ENCODE peak calls at places on chromosome 20, in six cellular contexts. One of them, this sample, is unnamed.

GRCh38 chr20:49187330-49188100 is 619 bp downstream of the STAU1 start:
- DNase-seq in naive B cell: peak
- DNase-seq in H9: peak
- DNase-seq in fibroblast of pulmonary artery: no peak
- DNase-seq in heart right ventricle: no peak
- DNase-seq in NB4: peak
- DNase-seq in this sample: peak

GRCh38 chr20:8431538-8432434 is 299.7 kb downstream of the PLCB1 start:
- DNase-seq in naive B cell: no peak
- DNase-seq in H9: peak
- DNase-seq in fibroblast of pulmonary artery: peak
- DNase-seq in heart right ventricle: peak
- DNase-seq in NB4: no peak
- DNase-seq in this sample: no peak

GRCh38 chr20:40942775-40943174 is 85.8 kb upstream of the TOP1 start:
- DNase-seq in naive B cell: no peak
- DNase-seq in H9: no peak
- DNase-seq in fibroblast of pulmonary artery: no peak
- DNase-seq in heart right ventricle: no peak
- DNase-seq in NB4: no peak
- DNase-seq in this sample: no peak

GRCh38 chr20:57498425-57499400 is 26.2 kb downstream of the CTCFL start:
- DNase-seq in naive B cell: no peak
- DNase-seq in H9: peak
- DNase-seq in fibroblast of pulmonary artery: peak
- DNase-seq in heart right ventricle: no peak
- DNase-seq in NB4: peak
- DNase-seq in this sample: no peak

GRCh38 chr20:18056174-18057105 is 1.3 kb downstream of the OVOL2 start:
- DNase-seq in naive B cell: no peak
- DNase-seq in H9: peak
- DNase-seq in fibroblast of pulmonary artery: peak
- DNase-seq in heart right ventricle: no peak
- DNase-seq in NB4: peak
- DNase-seq in this sample: peak

GRCh38 chr20:25058797-25059486 is 1.0 kb upstream of the ACSS1 start:
- DNase-seq in naive B cell: no peak
- DNase-seq in H9: no peak
- DNase-seq in fibroblast of pulmonary artery: peak
- DNase-seq in heart right ventricle: no peak
- DNase-seq in NB4: peak
- DNase-seq in this sample: no peak

GRCh38 chr20:14518648-14519047 is 181.2 kb upstream of the FLRT3 start:
- DNase-seq in naive B cell: no peak
- DNase-seq in H9: no peak
- DNase-seq in fibroblast of pulmonary artery: no peak
- DNase-seq in heart right ventricle: no peak
- DNase-seq in NB4: no peak
- DNase-seq in this sample: no peak

GRCh38 chr20:32327087-32327681 is 30.9 kb upstream of the ASXL1 start:
- DNase-seq in naive B cell: no peak
- DNase-seq in H9: no peak
- DNase-seq in fibroblast of pulmonary artery: peak
- DNase-seq in heart right ventricle: no peak
- DNase-seq in NB4: no peak
- DNase-seq in this sample: no peak

GRCh38 chr20:58852559-58853271 is at the start of gene GNAS:
- DNase-seq in naive B cell: no peak
- DNase-seq in H9: peak
- DNase-seq in fibroblast of pulmonary artery: peak
- DNase-seq in heart right ventricle: peak
- DNase-seq in NB4: peak
- DNase-seq in this sample: peak

GRCh38 chr20:59770270-59770669 is 163.2 kb downstream of the SYCP2 start:
- DNase-seq in naive B cell: no peak
- DNase-seq in H9: no peak
- DNase-seq in fibroblast of pulmonary artery: no peak
- DNase-seq in heart right ventricle: no peak
- DNase-seq in NB4: peak
- DNase-seq in this sample: peak

GRCh38 chr20:3677733-3678132 is 4.1 kb downstream of the ADAM33 start:
- DNase-seq in naive B cell: no peak
- DNase-seq in H9: no peak
- DNase-seq in fibroblast of pulmonary artery: peak
- DNase-seq in heart right ventricle: peak
- DNase-seq in NB4: no peak
- DNase-seq in this sample: no peak

GRCh38 chr20:33415948-33416347 is 14.6 kb upstream of the CDK5RAP1 start:
- DNase-seq in naive B cell: no peak
- DNase-seq in H9: peak
- DNase-seq in fibroblast of pulmonary artery: peak
- DNase-seq in heart right ventricle: no peak
- DNase-seq in NB4: peak
- DNase-seq in this sample: peak

GRCh38 chr20:19907326-19908056 is 109.7 kb upstream of the NAA20 start:
- DNase-seq in naive B cell: no peak
- DNase-seq in H9: no peak
- DNase-seq in fibroblast of pulmonary artery: peak
- DNase-seq in heart right ventricle: peak
- DNase-seq in NB4: no peak
- DNase-seq in this sample: no peak

GRCh38 chr20:38941726-38942389 is 15.6 kb downstream of the FAM83D start:
- DNase-seq in naive B cell: no peak
- DNase-seq in H9: no peak
- DNase-seq in fibroblast of pulmonary artery: no peak
- DNase-seq in heart right ventricle: no peak
- DNase-seq in NB4: no peak
- DNase-seq in this sample: no peak

GRCh38 chr20:4064118-4064962 is 49.0 kb upstream of the RNF24 start:
- DNase-seq in naive B cell: no peak
- DNase-seq in H9: peak
- DNase-seq in fibroblast of pulmonary artery: peak
- DNase-seq in heart right ventricle: peak
- DNase-seq in NB4: peak
- DNase-seq in this sample: peak

GRCh38 chr20:62737971-62738881 is 29.6 kb downstream of the NTSR1 start:
- DNase-seq in naive B cell: no peak
- DNase-seq in H9: no peak
- DNase-seq in fibroblast of pulmonary artery: no peak
- DNase-seq in heart right ventricle: no peak
- DNase-seq in NB4: no peak
- DNase-seq in this sample: no peak

GRCh38 chr20:23061713-23062561 is 12.5 kb upstream of the THBD start:
- DNase-seq in naive B cell: no peak
- DNase-seq in H9: peak
- DNase-seq in fibroblast of pulmonary artery: peak
- DNase-seq in heart right ventricle: peak
- DNase-seq in NB4: peak
- DNase-seq in this sample: peak

GRCh38 chr20:561437-562231 is 18.0 kb upstream of the CSNK2A1 start:
- DNase-seq in naive B cell: no peak
- DNase-seq in H9: peak
- DNase-seq in fibroblast of pulmonary artery: peak
- DNase-seq in heart right ventricle: peak
- DNase-seq in NB4: peak
- DNase-seq in this sample: peak

GRCh38 chr20:58880441-58880840 is 27.9 kb downstream of the GNAS start:
- DNase-seq in naive B cell: no peak
- DNase-seq in H9: no peak
- DNase-seq in fibroblast of pulmonary artery: no peak
- DNase-seq in heart right ventricle: no peak
- DNase-seq in NB4: no peak
- DNase-seq in this sample: no peak

GRCh38 chr20:25246182-25246943 is 1.5 kb upstream of the PYGB start:
- DNase-seq in naive B cell: no peak
- DNase-seq in H9: peak
- DNase-seq in fibroblast of pulmonary artery: no peak
- DNase-seq in heart right ventricle: no peak
- DNase-seq in NB4: peak
- DNase-seq in this sample: no peak

GRCh38 chr20:36040571-36040970 is 72.2 kb downstream of the CNBD2 start:
- DNase-seq in naive B cell: no peak
- DNase-seq in H9: no peak
- DNase-seq in fibroblast of pulmonary artery: no peak
- DNase-seq in heart right ventricle: no peak
- DNase-seq in NB4: no peak
- DNase-seq in this sample: no peak

GRCh38 chr20:48750941-48751620 is 76.7 kb downstream of the PREX1 start:
- DNase-seq in naive B cell: no peak
- DNase-seq in H9: peak
- DNase-seq in fibroblast of pulmonary artery: peak
- DNase-seq in heart right ventricle: peak
- DNase-seq in NB4: peak
- DNase-seq in this sample: peak

GRCh38 chr20:3875378-3875974 is 13.7 kb upstream of the PANK2 start:
- DNase-seq in naive B cell: no peak
- DNase-seq in H9: no peak
- DNase-seq in fibroblast of pulmonary artery: no peak
- DNase-seq in heart right ventricle: no peak
- DNase-seq in NB4: no peak
- DNase-seq in this sample: no peak

GRCh38 chr20:6622041-6622440 is 145.4 kb upstream of the BMP2 start:
- DNase-seq in naive B cell: no peak
- DNase-seq in H9: no peak
- DNase-seq in fibroblast of pulmonary artery: peak
- DNase-seq in heart right ventricle: no peak
- DNase-seq in NB4: no peak
- DNase-seq in this sample: no peak

GRCh38 chr20:34431168-34431567 is 68.1 kb downstream of the ITCH start:
- DNase-seq in naive B cell: no peak
- DNase-seq in H9: no peak
- DNase-seq in fibroblast of pulmonary artery: no peak
- DNase-seq in heart right ventricle: no peak
- DNase-seq in NB4: peak
- DNase-seq in this sample: no peak

GRCh38 chr20:30593572-30593971 is 663.9 kb upstream of the DEFB115 start:
- DNase-seq in naive B cell: no peak
- DNase-seq in H9: no peak
- DNase-seq in fibroblast of pulmonary artery: no peak
- DNase-seq in heart right ventricle: no peak
- DNase-seq in NB4: no peak
- DNase-seq in this sample: no peak

GRCh38 chr20:25280051-25280573 is 32.2 kb downstream of the PYGB start:
- DNase-seq in naive B cell: peak
- DNase-seq in H9: no peak
- DNase-seq in fibroblast of pulmonary artery: no peak
- DNase-seq in heart right ventricle: no peak
- DNase-seq in NB4: no peak
- DNase-seq in this sample: no peak

GRCh38 chr20:19492116-19492515 is 265.9 kb upstream of the RIN2 start:
- DNase-seq in naive B cell: no peak
- DNase-seq in H9: no peak
- DNase-seq in fibroblast of pulmonary artery: no peak
- DNase-seq in heart right ventricle: no peak
- DNase-seq in NB4: no peak
- DNase-seq in this sample: no peak

GRCh38 chr20:11267131-11267761 is 593.4 kb upstream of the JAG1 start:
- DNase-seq in naive B cell: no peak
- DNase-seq in H9: peak
- DNase-seq in fibroblast of pulmonary artery: peak
- DNase-seq in heart right ventricle: peak
- DNase-seq in NB4: peak
- DNase-seq in this sample: peak

GRCh38 chr20:51365670-51366069 is 176.8 kb downstream of the NFATC2 start:
- DNase-seq in naive B cell: no peak
- DNase-seq in H9: no peak
- DNase-seq in fibroblast of pulmonary artery: peak
- DNase-seq in heart right ventricle: no peak
- DNase-seq in NB4: no peak
- DNase-seq in this sample: no peak

GRCh38 chr20:56702931-56703840 is 74.1 kb downstream of the TFAP2C start:
- DNase-seq in naive B cell: no peak
- DNase-seq in H9: no peak
- DNase-seq in fibroblast of pulmonary artery: no peak
- DNase-seq in heart right ventricle: no peak
- DNase-seq in NB4: no peak
- DNase-seq in this sample: no peak

GRCh38 chr20:63425846-63426485 is 46.5 kb downstream of the KCNQ2 start:
- DNase-seq in naive B cell: no peak
- DNase-seq in H9: no peak
- DNase-seq in fibroblast of pulmonary artery: no peak
- DNase-seq in heart right ventricle: no peak
- DNase-seq in NB4: no peak
- DNase-seq in this sample: no peak

GRCh38 chr20:58692579-58693225 is at the start of gene NPEPL1:
- DNase-seq in naive B cell: peak
- DNase-seq in H9: no peak
- DNase-seq in fibroblast of pulmonary artery: peak
- DNase-seq in heart right ventricle: peak
- DNase-seq in NB4: peak
- DNase-seq in this sample: peak

GRCh38 chr20:34129518-34130162 is 17.6 kb upstream of the EIF2S2 start:
- DNase-seq in naive B cell: peak
- DNase-seq in H9: peak
- DNase-seq in fibroblast of pulmonary artery: peak
- DNase-seq in heart right ventricle: peak
- DNase-seq in NB4: peak
- DNase-seq in this sample: peak